ENCODE peak calls at places on chromosomes 3 and 15, in six cellular contexts. Y, A, I, Q, C and L are unnamed samples.

GRCh38 chr15:89057506-89058133 is 30.6 kb upstream of the ABHD2 start:
- DNase-seq in Y (peak), A (peak), I (peak), Q (peak), C (peak), L (peak)

GRCh38 chr3:173690542-173690941 is 293.0 kb downstream of the NLGN1 start:
- DNase-seq in Y (no peak), A (no peak), I (no peak), Q (no peak), C (peak), L (no peak)

GRCh38 chr15:52228928-52229327 is 37.7 kb upstream of the GNB5 start:
- DNase-seq in Y (peak), A (peak), I (no peak), Q (no peak), C (peak), L (no peak)

GRCh38 chr3:133274477-133274876 is 125.4 kb upstream of the BFSP2 start:
- DNase-seq in Y (no peak), A (no peak), I (no peak), Q (no peak), C (no peak), L (no peak)

GRCh38 chr3:123449986-123450474 is 1.1 kb upstream of the ADCY5 start:
- DNase-seq in Y (no peak), A (no peak), I (no peak), Q (peak), C (no peak), L (no peak)

GRCh38 chr15:34799825-34800168 is 4.4 kb upstream of the ACTC1 start:
- DNase-seq in Y (no peak), A (no peak), I (no peak), Q (no peak), C (no peak), L (no peak)

GRCh38 chr3:88032245-88032644 is 26.6 kb downstream of the CGGBP1 start:
- DNase-seq in Y (no peak), A (no peak), I (no peak), Q (no peak), C (peak), L (no peak)

GRCh38 chr3:69764861-69765260 is 25.6 kb downstream of the MITF start:
- DNase-seq in Y (no peak), A (no peak), I (no peak), Q (no peak), C (no peak), L (no peak)

GRCh38 chr3:146468234-146468931 is 978 bp downstream of the PLSCR2 start:
- DNase-seq in Y (no peak), A (no peak), I (no peak), Q (no peak), C (peak), L (no peak)

GRCh38 chr15:56341201-56341600 is 24.0 kb upstream of the TEX9 start:
- DNase-seq in Y (no peak), A (no peak), I (no peak), Q (no peak), C (peak), L (no peak)

GRCh38 chr15:59160880-59161593 is 45.6 kb upstream of the LDHAL6B start:
- DNase-seq in Y (no peak), A (no peak), I (no peak), Q (no peak), C (peak), L (no peak)

GRCh38 chr3:107933450-107933849 is 157.4 kb downstream of the CD47 start:
- DNase-seq in Y (no peak), A (no peak), I (no peak), Q (no peak), C (no peak), L (no peak)

GRCh38 chr15:81056276-81056675 is 55.6 kb downstream of the TLNRD1 start:
- DNase-seq in Y (no peak), A (no peak), I (no peak), Q (no peak), C (no peak), L (no peak)
- H3K4me3 ChIP-seq in Y (no peak), A (no peak), I (no peak), Q (no peak), C (no peak), L (no peak)

DNA sequence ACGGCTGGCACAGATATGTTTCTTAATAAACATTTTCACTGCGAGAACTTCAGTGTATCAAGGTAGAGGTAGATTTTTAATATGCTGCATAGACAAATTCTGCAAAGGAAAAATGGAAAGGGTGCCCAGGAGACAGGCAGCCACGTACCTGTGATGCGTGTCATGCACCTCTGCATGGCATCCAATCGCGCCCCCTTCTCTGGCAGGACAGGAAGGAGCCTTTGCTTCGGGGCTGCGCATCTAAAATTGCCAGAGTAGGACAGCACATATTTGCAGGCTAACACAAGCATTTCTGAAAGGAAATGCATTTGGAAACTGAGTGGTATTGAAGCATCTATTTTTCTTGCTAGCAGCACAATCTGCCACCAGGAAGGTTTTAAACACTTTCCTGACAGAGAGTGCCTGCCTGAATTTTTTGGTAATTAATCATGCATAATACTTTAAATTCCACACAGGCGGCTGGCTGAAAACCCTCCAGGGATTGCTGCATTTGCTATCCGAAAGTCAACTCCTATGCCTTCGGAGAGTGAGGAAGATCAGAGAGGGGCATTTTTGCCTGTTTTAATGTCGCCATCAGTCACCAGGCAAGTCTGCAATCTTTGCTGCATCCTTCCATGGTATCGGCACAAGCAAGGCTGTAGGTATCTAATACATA is 165.1 kb upstream of the ATP10A start:
- DNase-seq in Y (no peak), A (no peak), I (no peak), Q (no peak), C (peak), L (no peak)
- H3K4me3 ChIP-seq in Y (no peak), A (no peak), I (no peak), Q (no peak), C (no peak), L (no peak)

GRCh38 chr3:186024210-186024609 is 84.7 kb downstream of the ETV5 start:
- DNase-seq in Y (no peak), A (no peak), I (no peak), Q (peak), C (no peak), L (no peak)
- H3K4me3 ChIP-seq in Y (no peak), A (no peak), I (no peak), Q (no peak), C (no peak), L (no peak)

DNA sequence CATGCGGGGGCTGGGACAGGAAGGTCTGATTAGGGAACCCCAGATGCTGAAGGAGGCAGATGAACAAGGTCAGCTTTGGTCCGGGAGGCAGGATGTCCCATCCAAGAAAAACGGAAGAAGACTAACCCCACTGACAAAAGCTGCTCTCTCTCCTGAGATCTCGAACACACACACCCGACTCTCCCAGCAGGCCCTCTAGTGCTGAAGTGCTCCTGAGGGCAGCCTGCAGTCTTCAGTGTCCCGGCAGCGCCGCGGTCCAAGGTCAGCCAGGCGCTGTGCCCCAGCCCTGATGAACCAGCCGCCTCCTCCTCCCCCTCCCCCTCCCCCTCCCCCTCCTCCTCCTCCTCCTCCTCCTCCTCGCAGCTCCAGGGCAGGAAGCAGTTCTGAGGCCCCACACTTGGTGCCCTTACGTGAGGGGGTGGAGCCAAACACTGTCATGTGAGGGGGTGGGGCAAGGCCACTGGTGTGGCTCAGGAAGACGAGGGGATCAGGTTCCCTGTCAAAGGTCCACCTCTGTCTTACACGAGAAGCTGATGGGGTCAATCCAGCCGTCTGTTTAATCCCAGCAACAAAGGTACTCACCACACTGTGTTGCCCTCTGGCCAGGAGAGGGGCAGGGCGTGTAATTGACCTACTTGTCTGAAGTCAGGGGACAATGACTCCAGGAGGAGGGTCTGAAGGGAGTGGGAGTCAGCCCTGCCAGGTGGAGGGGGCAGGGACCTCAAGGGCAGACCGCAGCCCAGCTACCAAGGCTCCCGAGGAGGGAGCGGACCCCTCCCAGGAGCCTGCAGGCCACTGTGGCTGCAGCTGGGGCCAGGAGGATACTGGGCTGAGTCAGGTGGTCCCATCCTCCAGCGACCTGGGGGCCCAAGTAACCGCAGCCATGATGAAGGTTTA is 34.3 kb downstream of the PRR23E start:
- DNase-seq in Y (no peak), A (no peak), I (no peak), Q (no peak), C (peak), L (no peak)
- H3K4me3 ChIP-seq in Y (no peak), A (no peak), I (no peak), Q (no peak), C (no peak), L (no peak)

GRCh38 chr15:32716960-32717289 is 879 bp upstream of the GREM1 start:
- DNase-seq in Y (no peak), A (no peak), I (no peak), Q (no peak), C (no peak), L (no peak)
- H3K4me3 ChIP-seq in Y (peak), A (peak), I (peak), Q (no peak), C (no peak), L (peak)

GRCh38 chr15:41483519-41483918 is 10.2 kb upstream of the ITPKA start:
- DNase-seq in Y (no peak), A (no peak), I (no peak), Q (no peak), C (no peak), L (no peak)
- H3K4me3 ChIP-seq in Y (no peak), A (peak), I (no peak), Q (no peak), C (no peak), L (no peak)

DNA sequence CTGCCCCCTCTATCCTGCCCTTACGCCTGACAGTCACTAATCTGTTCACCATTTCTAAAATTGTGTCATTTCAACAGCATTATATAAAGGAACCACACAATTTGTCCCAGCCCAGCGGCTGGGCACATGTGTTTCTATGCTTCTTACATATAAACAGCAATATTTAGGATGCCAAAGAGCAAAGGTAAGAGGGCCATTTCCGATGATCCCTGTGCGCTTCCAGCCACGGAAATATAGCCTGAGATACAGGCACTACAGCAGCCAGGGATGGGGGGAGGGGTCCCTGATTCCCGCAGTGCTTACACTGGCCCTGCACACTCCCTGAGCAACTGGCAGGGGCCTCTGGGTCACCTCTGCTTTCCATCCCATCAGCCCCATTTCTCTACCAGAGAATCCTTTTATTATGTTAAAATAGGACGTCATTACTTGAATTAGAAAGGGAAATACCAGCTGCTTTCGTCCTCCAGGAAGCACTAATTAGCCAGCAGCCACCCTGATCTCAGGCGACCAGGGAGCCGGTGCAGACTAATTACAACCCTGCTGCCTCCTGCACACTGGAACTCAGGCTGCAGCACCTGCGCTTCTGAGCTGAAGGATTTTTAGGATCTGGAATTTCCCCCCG is 372.1 kb upstream of the ATP10A start:
- DNase-seq in Y (no peak), A (no peak), I (no peak), Q (no peak), C (no peak), L (no peak)
- H3K4me3 ChIP-seq in Y (no peak), A (no peak), I (no peak), Q (no peak), C (no peak), L (no peak)

GRCh38 chr3:172658344-172659245 is 52.3 kb downstream of the NCEH1 start:
- DNase-seq in Y (no peak), A (no peak), I (no peak), Q (no peak), C (peak), L (peak)
- H3K4me3 ChIP-seq in Y (no peak), A (no peak), I (no peak), Q (no peak), C (no peak), L (no peak)